ENCODE peak calls at places on chromosomes 2 and 18, in ten cellular contexts. One of them, this sample, is unnamed.

GRCh38 chr18:45887585-45887984 is 62.1 kb downstream of the SIGLEC15 start:
- DNase-seq in NCI-H187 treated with DMSO at 0.1 percent for 48 hours: no peak
- DNase-seq in K562: no peak
- DNase-seq in heart right ventricle: no peak
- DNase-seq in mucosa of gallbladder: no peak
- DNase-seq in WTC11: no peak
- DNase-seq in left cardiac atrium: no peak
- DNase-seq in HT1080: no peak
- DNase-seq in CD4-positive, alpha-beta T cell: no peak
- DNase-seq in prostate gland: no peak
- DNase-seq in this sample: no peak

GRCh38 chr2:128568106-128568505 is 249.4 kb upstream of the HS6ST1 start:
- DNase-seq in NCI-H187 treated with DMSO at 0.1 percent for 48 hours: no peak
- DNase-seq in K562: no peak
- DNase-seq in heart right ventricle: no peak
- DNase-seq in mucosa of gallbladder: no peak
- DNase-seq in WTC11: peak; percentile 74
- DNase-seq in left cardiac atrium: no peak
- DNase-seq in HT1080: no peak
- DNase-seq in CD4-positive, alpha-beta T cell: no peak
- DNase-seq in prostate gland: no peak
- DNase-seq in this sample: no peak

GRCh38 chr18:53305471-53305870 is 919.0 kb downstream of the MBD2 start:
- DNase-seq in NCI-H187 treated with DMSO at 0.1 percent for 48 hours: no peak
- DNase-seq in K562: no peak
- DNase-seq in heart right ventricle: no peak
- DNase-seq in mucosa of gallbladder: no peak
- DNase-seq in WTC11: no peak
- DNase-seq in left cardiac atrium: no peak
- DNase-seq in HT1080: no peak
- DNase-seq in CD4-positive, alpha-beta T cell: no peak
- DNase-seq in prostate gland: no peak
- DNase-seq in this sample: no peak

GRCh38 chr18:76349067-76349715 is 145.9 kb downstream of the ZNF516 start:
- DNase-seq in NCI-H187 treated with DMSO at 0.1 percent for 48 hours: no peak
- DNase-seq in K562: peak; percentile 38
- DNase-seq in heart right ventricle: no peak
- DNase-seq in mucosa of gallbladder: peak; percentile 72
- DNase-seq in WTC11: peak; percentile 82
- DNase-seq in left cardiac atrium: peak; percentile 47
- DNase-seq in HT1080: peak; percentile 45
- DNase-seq in CD4-positive, alpha-beta T cell: peak; percentile 52
- DNase-seq in prostate gland: peak; percentile 74
- DNase-seq in this sample: peak; percentile 70

GRCh38 chr2:60565472-60565871 is 12.0 kb upstream of the BCL11A start:
- DNase-seq in NCI-H187 treated with DMSO at 0.1 percent for 48 hours: no peak
- DNase-seq in K562: no peak
- DNase-seq in heart right ventricle: no peak
- DNase-seq in mucosa of gallbladder: no peak
- DNase-seq in WTC11: peak; percentile 30
- DNase-seq in left cardiac atrium: no peak
- DNase-seq in HT1080: peak; percentile 38
- DNase-seq in CD4-positive, alpha-beta T cell: no peak
- DNase-seq in prostate gland: no peak
- DNase-seq in this sample: peak; percentile 43

GRCh38 chr18:26549103-26549485 is 741 bp upstream of the KCTD1 start:
- DNase-seq in NCI-H187 treated with DMSO at 0.1 percent for 48 hours: no peak
- DNase-seq in K562: no peak
- DNase-seq in heart right ventricle: no peak
- DNase-seq in mucosa of gallbladder: no peak
- DNase-seq in WTC11: no peak
- DNase-seq in left cardiac atrium: no peak
- DNase-seq in HT1080: no peak
- DNase-seq in CD4-positive, alpha-beta T cell: no peak
- DNase-seq in prostate gland: peak; percentile 61
- DNase-seq in this sample: peak; percentile 52

GRCh38 chr2:155525194-155525593 is 807.3 kb downstream of the NR4A2 start:
- DNase-seq in NCI-H187 treated with DMSO at 0.1 percent for 48 hours: no peak
- DNase-seq in K562: no peak
- DNase-seq in heart right ventricle: no peak
- DNase-seq in mucosa of gallbladder: no peak
- DNase-seq in WTC11: no peak
- DNase-seq in left cardiac atrium: no peak
- DNase-seq in HT1080: no peak
- DNase-seq in CD4-positive, alpha-beta T cell: no peak
- DNase-seq in prostate gland: no peak
- DNase-seq in this sample: no peak

GRCh38 chr2:55047677-55048299 is 2.5 kb downstream of the RTN4 start:
- DNase-seq in NCI-H187 treated with DMSO at 0.1 percent for 48 hours: no peak
- DNase-seq in K562: no peak
- DNase-seq in heart right ventricle: peak; percentile 22
- DNase-seq in mucosa of gallbladder: no peak
- DNase-seq in WTC11: no peak
- DNase-seq in left cardiac atrium: peak; percentile 40
- DNase-seq in HT1080: peak; percentile 43
- DNase-seq in CD4-positive, alpha-beta T cell: no peak
- DNase-seq in prostate gland: peak; percentile 29
- DNase-seq in this sample: peak; percentile 18

GRCh38 chr2:241798081-241798630 is 10.8 kb upstream of the NEU4 start:
- DNase-seq in NCI-H187 treated with DMSO at 0.1 percent for 48 hours: no peak
- DNase-seq in K562: no peak
- DNase-seq in heart right ventricle: no peak
- DNase-seq in mucosa of gallbladder: no peak
- DNase-seq in WTC11: peak; percentile 14
- DNase-seq in left cardiac atrium: peak; percentile 14
- DNase-seq in HT1080: no peak
- DNase-seq in CD4-positive, alpha-beta T cell: no peak
- DNase-seq in prostate gland: no peak
- DNase-seq in this sample: no peak

GRCh38 chr2:25251032-25251460 is 82.7 kb upstream of the POMC start:
- DNase-seq in NCI-H187 treated with DMSO at 0.1 percent for 48 hours: no peak
- DNase-seq in K562: no peak
- DNase-seq in heart right ventricle: no peak
- DNase-seq in mucosa of gallbladder: no peak
- DNase-seq in WTC11: no peak
- DNase-seq in left cardiac atrium: no peak
- DNase-seq in HT1080: no peak
- DNase-seq in CD4-positive, alpha-beta T cell: peak; percentile 9
- DNase-seq in prostate gland: no peak
- DNase-seq in this sample: no peak

GRCh38 chr2:64698668-64699444 is 45.1 kb upstream of the SERTAD2 start:
- DNase-seq in NCI-H187 treated with DMSO at 0.1 percent for 48 hours: no peak
- DNase-seq in K562: no peak
- DNase-seq in heart right ventricle: no peak
- DNase-seq in mucosa of gallbladder: no peak
- DNase-seq in WTC11: no peak
- DNase-seq in left cardiac atrium: no peak
- DNase-seq in HT1080: peak; percentile 90
- DNase-seq in CD4-positive, alpha-beta T cell: no peak
- DNase-seq in prostate gland: no peak
- DNase-seq in this sample: no peak

GRCh38 chr2:1730047-1730937 is 14.0 kb downstream of the PXDN start:
- DNase-seq in NCI-H187 treated with DMSO at 0.1 percent for 48 hours: no peak
- DNase-seq in K562: no peak
- DNase-seq in heart right ventricle: peak; percentile 26
- DNase-seq in mucosa of gallbladder: peak; percentile 35
- DNase-seq in WTC11: peak; percentile 38
- DNase-seq in left cardiac atrium: no peak
- DNase-seq in HT1080: no peak
- DNase-seq in CD4-positive, alpha-beta T cell: no peak
- DNase-seq in prostate gland: no peak
- DNase-seq in this sample: no peak

GRCh38 chr18:36340232-36340631 is 42.7 kb downstream of the FHOD3 start:
- DNase-seq in NCI-H187 treated with DMSO at 0.1 percent for 48 hours: no peak
- DNase-seq in K562: no peak
- DNase-seq in heart right ventricle: no peak
- DNase-seq in mucosa of gallbladder: no peak
- DNase-seq in WTC11: no peak
- DNase-seq in left cardiac atrium: no peak
- DNase-seq in HT1080: no peak
- DNase-seq in CD4-positive, alpha-beta T cell: no peak
- DNase-seq in prostate gland: no peak
- DNase-seq in this sample: no peak

GRCh38 chr2:197838036-197838435 is 33.6 kb downstream of the PLCL1 start:
- DNase-seq in NCI-H187 treated with DMSO at 0.1 percent for 48 hours: no peak
- DNase-seq in K562: no peak
- DNase-seq in heart right ventricle: no peak
- DNase-seq in mucosa of gallbladder: no peak
- DNase-seq in WTC11: no peak
- DNase-seq in left cardiac atrium: no peak
- DNase-seq in HT1080: peak; percentile 24
- DNase-seq in CD4-positive, alpha-beta T cell: no peak
- DNase-seq in prostate gland: no peak
- DNase-seq in this sample: no peak

GRCh38 chr2:98463988-98464771 is 19.5 kb downstream of the INPP4A start:
- DNase-seq in NCI-H187 treated with DMSO at 0.1 percent for 48 hours: no peak
- DNase-seq in K562: no peak
- DNase-seq in heart right ventricle: no peak
- DNase-seq in mucosa of gallbladder: no peak
- DNase-seq in WTC11: no peak
- DNase-seq in left cardiac atrium: no peak
- DNase-seq in HT1080: no peak
- DNase-seq in CD4-positive, alpha-beta T cell: no peak
- DNase-seq in prostate gland: no peak
- DNase-seq in this sample: no peak

GRCh38 chr2:114661926-114662670 is 219.7 kb downstream of the DPP10 start:
- DNase-seq in NCI-H187 treated with DMSO at 0.1 percent for 48 hours: no peak
- DNase-seq in K562: no peak
- DNase-seq in heart right ventricle: peak; percentile 13
- DNase-seq in mucosa of gallbladder: peak; percentile 9
- DNase-seq in WTC11: peak; percentile 41
- DNase-seq in left cardiac atrium: peak; percentile 38
- DNase-seq in HT1080: no peak
- DNase-seq in CD4-positive, alpha-beta T cell: no peak
- DNase-seq in prostate gland: no peak
- DNase-seq in this sample: no peak

GRCh38 chr2:176779917-176780316 is 432.7 kb upstream of the HNRNPA3 start:
- DNase-seq in NCI-H187 treated with DMSO at 0.1 percent for 48 hours: no peak
- DNase-seq in K562: no peak
- DNase-seq in heart right ventricle: no peak
- DNase-seq in mucosa of gallbladder: no peak
- DNase-seq in WTC11: no peak
- DNase-seq in left cardiac atrium: no peak
- DNase-seq in HT1080: no peak
- DNase-seq in CD4-positive, alpha-beta T cell: no peak
- DNase-seq in prostate gland: no peak
- DNase-seq in this sample: no peak

GRCh38 chr2:222330910-222331309 is 32.1 kb upstream of the PAX3 start:
- DNase-seq in NCI-H187 treated with DMSO at 0.1 percent for 48 hours: no peak
- DNase-seq in K562: no peak
- DNase-seq in heart right ventricle: no peak
- DNase-seq in mucosa of gallbladder: no peak
- DNase-seq in WTC11: no peak
- DNase-seq in left cardiac atrium: no peak
- DNase-seq in HT1080: no peak
- DNase-seq in CD4-positive, alpha-beta T cell: no peak
- DNase-seq in prostate gland: no peak
- DNase-seq in this sample: no peak

GRCh38 chr2:15432642-15433261 is 128.4 kb downstream of the NBAS start:
- DNase-seq in NCI-H187 treated with DMSO at 0.1 percent for 48 hours: no peak
- DNase-seq in K562: peak; percentile 28
- DNase-seq in heart right ventricle: no peak
- DNase-seq in mucosa of gallbladder: no peak
- DNase-seq in WTC11: no peak
- DNase-seq in left cardiac atrium: no peak
- DNase-seq in HT1080: no peak
- DNase-seq in CD4-positive, alpha-beta T cell: no peak
- DNase-seq in prostate gland: no peak
- DNase-seq in this sample: no peak

GRCh38 chr18:50356036-50356945 is 18.6 kb upstream of the SKA1 start:
- DNase-seq in NCI-H187 treated with DMSO at 0.1 percent for 48 hours: no peak
- DNase-seq in K562: no peak
- DNase-seq in heart right ventricle: no peak
- DNase-seq in mucosa of gallbladder: no peak
- DNase-seq in WTC11: no peak
- DNase-seq in left cardiac atrium: no peak
- DNase-seq in HT1080: peak; percentile 70
- DNase-seq in CD4-positive, alpha-beta T cell: no peak
- DNase-seq in prostate gland: no peak
- DNase-seq in this sample: peak; percentile 23

GRCh38 chr2:174024524-174025270 is 59.5 kb upstream of the SP3 start:
- DNase-seq in NCI-H187 treated with DMSO at 0.1 percent for 48 hours: no peak
- DNase-seq in K562: no peak
- DNase-seq in heart right ventricle: peak; percentile 85
- DNase-seq in mucosa of gallbladder: peak; percentile 69
- DNase-seq in WTC11: no peak
- DNase-seq in left cardiac atrium: peak; percentile 86
- DNase-seq in HT1080: no peak
- DNase-seq in CD4-positive, alpha-beta T cell: no peak
- DNase-seq in prostate gland: peak; percentile 73
- DNase-seq in this sample: no peak

GRCh38 chr2:85011747-85012146 is 40.8 kb downstream of the KCMF1 start:
- DNase-seq in NCI-H187 treated with DMSO at 0.1 percent for 48 hours: no peak
- DNase-seq in K562: no peak
- DNase-seq in heart right ventricle: no peak
- DNase-seq in mucosa of gallbladder: no peak
- DNase-seq in WTC11: peak; percentile 33
- DNase-seq in left cardiac atrium: no peak
- DNase-seq in HT1080: no peak
- DNase-seq in CD4-positive, alpha-beta T cell: no peak
- DNase-seq in prostate gland: no peak
- DNase-seq in this sample: no peak

GRCh38 chr18:12500986-12501385 is 93.3 kb downstream of the PRELID3A start:
- DNase-seq in NCI-H187 treated with DMSO at 0.1 percent for 48 hours: no peak
- DNase-seq in K562: no peak
- DNase-seq in heart right ventricle: no peak
- DNase-seq in mucosa of gallbladder: no peak
- DNase-seq in WTC11: no peak
- DNase-seq in left cardiac atrium: no peak
- DNase-seq in HT1080: no peak
- DNase-seq in CD4-positive, alpha-beta T cell: no peak
- DNase-seq in prostate gland: no peak
- DNase-seq in this sample: no peak

GRCh38 chr2:43488737-43489136 is 107.1 kb downstream of the THADA start:
- DNase-seq in NCI-H187 treated with DMSO at 0.1 percent for 48 hours: no peak
- DNase-seq in K562: no peak
- DNase-seq in heart right ventricle: no peak
- DNase-seq in mucosa of gallbladder: no peak
- DNase-seq in WTC11: no peak
- DNase-seq in left cardiac atrium: no peak
- DNase-seq in HT1080: no peak
- DNase-seq in CD4-positive, alpha-beta T cell: no peak
- DNase-seq in prostate gland: no peak
- DNase-seq in this sample: no peak

GRCh38 chr18:77161954-77162353 is 29.4 kb upstream of the MBP start:
- DNase-seq in NCI-H187 treated with DMSO at 0.1 percent for 48 hours: no peak
- DNase-seq in K562: no peak
- DNase-seq in heart right ventricle: no peak
- DNase-seq in mucosa of gallbladder: no peak
- DNase-seq in WTC11: no peak
- DNase-seq in left cardiac atrium: no peak
- DNase-seq in HT1080: no peak
- DNase-seq in CD4-positive, alpha-beta T cell: no peak
- DNase-seq in prostate gland: no peak
- DNase-seq in this sample: no peak

GRCh38 chr2:101255501-101255900 is 2.8 kb downstream of the CNOT11 start:
- DNase-seq in NCI-H187 treated with DMSO at 0.1 percent for 48 hours: no peak
- DNase-seq in K562: no peak
- DNase-seq in heart right ventricle: no peak
- DNase-seq in mucosa of gallbladder: no peak
- DNase-seq in WTC11: no peak
- DNase-seq in left cardiac atrium: no peak
- DNase-seq in HT1080: no peak
- DNase-seq in CD4-positive, alpha-beta T cell: no peak
- DNase-seq in prostate gland: no peak
- DNase-seq in this sample: no peak

GRCh38 chr2:239328306-239329191 is 72.3 kb downstream of the HDAC4 start:
- DNase-seq in NCI-H187 treated with DMSO at 0.1 percent for 48 hours: no peak
- DNase-seq in K562: peak; percentile 25
- DNase-seq in heart right ventricle: peak; percentile 83
- DNase-seq in mucosa of gallbladder: peak; percentile 77
- DNase-seq in WTC11: no peak
- DNase-seq in left cardiac atrium: peak; percentile 88
- DNase-seq in HT1080: no peak
- DNase-seq in CD4-positive, alpha-beta T cell: no peak
- DNase-seq in prostate gland: no peak
- DNase-seq in this sample: no peak

GRCh38 chr2:75540994-75541393 is 19.7 kb downstream of the EVA1A start:
- DNase-seq in NCI-H187 treated with DMSO at 0.1 percent for 48 hours: no peak
- DNase-seq in K562: no peak
- DNase-seq in heart right ventricle: no peak
- DNase-seq in mucosa of gallbladder: no peak
- DNase-seq in WTC11: no peak
- DNase-seq in left cardiac atrium: no peak
- DNase-seq in HT1080: no peak
- DNase-seq in CD4-positive, alpha-beta T cell: no peak
- DNase-seq in prostate gland: no peak
- DNase-seq in this sample: no peak

This sample was measured in Calu3.